ENCODE peak calls at places on chromosomes 5 and 9, in five cellular contexts. One of them, this sample, is unnamed. For H3K27me3, the result is how much of the 10 kb centered on the place peaks cover.

GRCh38 chr5:92909545-92909962 is 671.5 kb downstream of the NR2F1-AS1 start:
- DNase-seq in small intestine: no peak
- DNase-seq in lower lobe of right lung: no peak
- DNase-seq in naive thymus-derived CD4-positive, alpha-beta T cell: no peak
- DNase-seq in CD8-positive, alpha-beta T cell: no peak
- DNase-seq in this sample: no peak

GRCh38 chr5:81779125-81779934 is 28.4 kb upstream of the SSBP2 start:
- DNase-seq in small intestine: peak
- DNase-seq in lower lobe of right lung: peak
- DNase-seq in naive thymus-derived CD4-positive, alpha-beta T cell: peak
- DNase-seq in CD8-positive, alpha-beta T cell: peak
- DNase-seq in this sample: no peak

GRCh38 chr5:118554241-118554640 is 434.1 kb downstream of the DTWD2 start:
- DNase-seq in small intestine: no peak
- DNase-seq in lower lobe of right lung: no peak
- DNase-seq in naive thymus-derived CD4-positive, alpha-beta T cell: no peak
- DNase-seq in CD8-positive, alpha-beta T cell: no peak
- DNase-seq in this sample: no peak

GRCh38 chr9:92100237-92100911 is 14.8 kb downstream of the SPTLC1 start:
- DNase-seq in small intestine: no peak
- DNase-seq in lower lobe of right lung: no peak
- DNase-seq in naive thymus-derived CD4-positive, alpha-beta T cell: no peak
- DNase-seq in CD8-positive, alpha-beta T cell: no peak
- DNase-seq in this sample: no peak

GRCh38 chr9:87812375-87813118 is 70.1 kb upstream of the SPATA31E1 start:
- DNase-seq in small intestine: no peak
- DNase-seq in lower lobe of right lung: no peak
- DNase-seq in naive thymus-derived CD4-positive, alpha-beta T cell: peak
- DNase-seq in CD8-positive, alpha-beta T cell: no peak
- DNase-seq in this sample: no peak

GRCh38 chr5:154518438-154518867 is 40.4 kb upstream of the HAND1 start:
- DNase-seq in small intestine: no peak
- DNase-seq in lower lobe of right lung: no peak
- DNase-seq in naive thymus-derived CD4-positive, alpha-beta T cell: no peak
- DNase-seq in CD8-positive, alpha-beta T cell: no peak
- DNase-seq in this sample: no peak

GRCh38 chr9:35686222-35687203 is 3.2 kb downstream of the TPM2 start:
- DNase-seq in small intestine: no peak
- DNase-seq in lower lobe of right lung: no peak
- DNase-seq in naive thymus-derived CD4-positive, alpha-beta T cell: no peak
- DNase-seq in CD8-positive, alpha-beta T cell: no peak
- DNase-seq in this sample: peak

GRCh38 chr9:112487008-112487798 is 576 bp downstream of the KIAA1958 start:
- DNase-seq in small intestine: peak
- DNase-seq in lower lobe of right lung: peak
- DNase-seq in naive thymus-derived CD4-positive, alpha-beta T cell: peak
- DNase-seq in CD8-positive, alpha-beta T cell: peak
- DNase-seq in this sample: peak

GRCh38 chr5:40198736-40199135 is 481.0 kb upstream of the PTGER4 start:
- DNase-seq in small intestine: no peak
- DNase-seq in lower lobe of right lung: no peak
- DNase-seq in naive thymus-derived CD4-positive, alpha-beta T cell: no peak
- DNase-seq in CD8-positive, alpha-beta T cell: no peak
- DNase-seq in this sample: no peak

GRCh38 chr5:45521067-45521466 is 175.1 kb downstream of the HCN1 start:
- DNase-seq in small intestine: peak
- DNase-seq in lower lobe of right lung: no peak
- DNase-seq in naive thymus-derived CD4-positive, alpha-beta T cell: no peak
- DNase-seq in CD8-positive, alpha-beta T cell: no peak
- DNase-seq in this sample: no peak

GRCh38 chr5:124193371-124193789 is 553.1 kb downstream of the ZNF608 start:
- DNase-seq in small intestine: no peak
- DNase-seq in lower lobe of right lung: no peak
- DNase-seq in naive thymus-derived CD4-positive, alpha-beta T cell: no peak
- DNase-seq in CD8-positive, alpha-beta T cell: no peak
- DNase-seq in this sample: no peak

GRCh38 chr5:154850255-154851062 is at the start of gene FAXDC2:
- DNase-seq in small intestine: no peak
- DNase-seq in lower lobe of right lung: peak
- DNase-seq in naive thymus-derived CD4-positive, alpha-beta T cell: no peak
- DNase-seq in CD8-positive, alpha-beta T cell: no peak
- DNase-seq in this sample: peak

GRCh38 chr5:74392698-74393431 is 247.7 kb downstream of the ENC1 start:
- DNase-seq in small intestine: no peak
- DNase-seq in lower lobe of right lung: no peak
- DNase-seq in naive thymus-derived CD4-positive, alpha-beta T cell: no peak
- DNase-seq in CD8-positive, alpha-beta T cell: no peak
- DNase-seq in this sample: no peak

GRCh38 chr9:130167927-130168326 is 4.3 kb upstream of the NCS1 start:
- DNase-seq in small intestine: no peak
- DNase-seq in lower lobe of right lung: no peak
- DNase-seq in naive thymus-derived CD4-positive, alpha-beta T cell: no peak
- DNase-seq in CD8-positive, alpha-beta T cell: no peak
- DNase-seq in this sample: no peak

GRCh38 chr9:119802621-119803020 is 433.4 kb upstream of the BRINP1 start:
- DNase-seq in small intestine: no peak
- DNase-seq in lower lobe of right lung: peak
- DNase-seq in naive thymus-derived CD4-positive, alpha-beta T cell: no peak
- DNase-seq in CD8-positive, alpha-beta T cell: no peak
- DNase-seq in this sample: peak

GRCh38 chr5:44885903-44886302 is 77.2 kb downstream of the MRPS30 start:
- DNase-seq in small intestine: no peak
- DNase-seq in lower lobe of right lung: no peak
- DNase-seq in naive thymus-derived CD4-positive, alpha-beta T cell: no peak
- DNase-seq in CD8-positive, alpha-beta T cell: no peak
- DNase-seq in this sample: no peak

GRCh38 chr5:83434929-83435328 is 36.6 kb upstream of the VCAN start:
- DNase-seq in small intestine: no peak
- DNase-seq in lower lobe of right lung: no peak
- DNase-seq in naive thymus-derived CD4-positive, alpha-beta T cell: no peak
- DNase-seq in CD8-positive, alpha-beta T cell: no peak
- DNase-seq in this sample: no peak

GRCh38 chr9:133098104-133098754 is 22.8 kb downstream of the RALGDS start:
- DNase-seq in small intestine: no peak
- DNase-seq in lower lobe of right lung: no peak
- DNase-seq in naive thymus-derived CD4-positive, alpha-beta T cell: no peak
- DNase-seq in CD8-positive, alpha-beta T cell: no peak
- DNase-seq in this sample: no peak

GRCh38 chr5:43192558-43193170 is 639 bp downstream of the NIM1K start:
- DNase-seq in small intestine: no peak
- DNase-seq in lower lobe of right lung: peak
- DNase-seq in naive thymus-derived CD4-positive, alpha-beta T cell: peak
- DNase-seq in CD8-positive, alpha-beta T cell: no peak
- DNase-seq in this sample: peak

GRCh38 chr9:133710661-133711427 is 27.3 kb downstream of the SARDH start:
- DNase-seq in small intestine: no peak
- DNase-seq in lower lobe of right lung: no peak
- DNase-seq in naive thymus-derived CD4-positive, alpha-beta T cell: no peak
- DNase-seq in CD8-positive, alpha-beta T cell: no peak
- DNase-seq in this sample: no peak

GRCh38 chr9:93257808-93258331 is 73.9 kb downstream of the WNK2 start:
- DNase-seq in small intestine: no peak
- DNase-seq in lower lobe of right lung: peak
- DNase-seq in naive thymus-derived CD4-positive, alpha-beta T cell: peak
- DNase-seq in CD8-positive, alpha-beta T cell: no peak
- DNase-seq in this sample: peak

GRCh38 chr9:91045036-91045435 is 243.4 kb downstream of the SYK start:
- DNase-seq in small intestine: no peak
- DNase-seq in lower lobe of right lung: no peak
- DNase-seq in naive thymus-derived CD4-positive, alpha-beta T cell: no peak
- DNase-seq in CD8-positive, alpha-beta T cell: no peak
- DNase-seq in this sample: no peak

GRCh38 chr9:21558627-21559401 is 76.7 kb upstream of the IFNE start:
- DNase-seq in small intestine: no peak
- DNase-seq in lower lobe of right lung: no peak
- DNase-seq in naive thymus-derived CD4-positive, alpha-beta T cell: peak
- DNase-seq in CD8-positive, alpha-beta T cell: no peak
- DNase-seq in this sample: peak

GRCh38 chr9:113664176-113664875 is 200.8 kb downstream of the RGS3 start:
- DNase-seq in small intestine: no peak
- DNase-seq in lower lobe of right lung: no peak
- DNase-seq in naive thymus-derived CD4-positive, alpha-beta T cell: no peak
- DNase-seq in CD8-positive, alpha-beta T cell: no peak
- DNase-seq in this sample: no peak

GRCh38 chr5:78779771-78780616 is 131.4 kb upstream of the LHFPL2 start:
- DNase-seq in small intestine: no peak
- DNase-seq in lower lobe of right lung: no peak
- DNase-seq in naive thymus-derived CD4-positive, alpha-beta T cell: no peak
- DNase-seq in CD8-positive, alpha-beta T cell: no peak
- DNase-seq in this sample: no peak
- H3K27ac ChIP-seq in small intestine: no peak
- H3K27ac ChIP-seq in lower lobe of right lung: no peak
- H3K27ac ChIP-seq in naive thymus-derived CD4-positive, alpha-beta T cell: no peak
- H3K27ac ChIP-seq in CD8-positive, alpha-beta T cell: no peak
- H3K27ac ChIP-seq in this sample: no peak

GRCh38 chr9:105074501-105074900 is 146.5 kb upstream of the ABCA1 start:
- DNase-seq in small intestine: no peak
- DNase-seq in lower lobe of right lung: no peak
- DNase-seq in naive thymus-derived CD4-positive, alpha-beta T cell: no peak
- DNase-seq in CD8-positive, alpha-beta T cell: no peak
- DNase-seq in this sample: no peak

GRCh38 chr9:105082843-105083242 is 154.9 kb upstream of the ABCA1 start:
- DNase-seq in small intestine: no peak
- DNase-seq in lower lobe of right lung: no peak
- DNase-seq in naive thymus-derived CD4-positive, alpha-beta T cell: no peak
- DNase-seq in CD8-positive, alpha-beta T cell: no peak
- DNase-seq in this sample: no peak

GRCh38 chr9:105076729-105077128 is 148.8 kb upstream of the ABCA1 start:
- DNase-seq in small intestine: no peak
- DNase-seq in lower lobe of right lung: no peak
- DNase-seq in naive thymus-derived CD4-positive, alpha-beta T cell: no peak
- DNase-seq in CD8-positive, alpha-beta T cell: no peak
- DNase-seq in this sample: no peak

GRCh38 chr9:105083246-105083645 is 155.3 kb upstream of the ABCA1 start:
- DNase-seq in small intestine: peak
- DNase-seq in lower lobe of right lung: no peak
- DNase-seq in naive thymus-derived CD4-positive, alpha-beta T cell: no peak
- DNase-seq in CD8-positive, alpha-beta T cell: no peak
- DNase-seq in this sample: no peak

DNA sequence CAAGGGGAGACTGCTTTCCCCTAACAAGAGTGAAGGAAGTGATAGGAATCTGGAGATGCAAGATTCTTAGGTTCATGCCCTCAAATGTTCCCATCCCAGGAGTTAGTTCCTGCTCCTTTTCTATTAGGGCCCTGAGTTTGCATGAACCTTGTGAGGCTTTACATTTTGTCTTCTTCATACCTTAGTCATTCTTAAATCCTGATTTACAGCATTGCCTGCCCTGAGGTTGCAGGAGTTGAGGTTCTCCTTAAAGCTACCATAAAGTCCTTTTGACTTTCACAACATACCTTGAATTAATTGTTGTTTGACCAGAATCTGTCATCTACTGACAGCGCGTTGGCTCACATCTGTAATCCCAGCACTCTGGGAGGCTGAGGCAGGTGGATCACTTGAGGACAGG is 151.5 kb upstream of the ABCA1 start:
- DNase-seq in small intestine: no peak
- DNase-seq in lower lobe of right lung: no peak
- DNase-seq in naive thymus-derived CD4-positive, alpha-beta T cell: no peak
- DNase-seq in CD8-positive, alpha-beta T cell: no peak
- DNase-seq in this sample: no peak
- H3K27me3 ChIP-seq in small intestine: under half
- H3K27me3 ChIP-seq in lower lobe of right lung: under half
- H3K27me3 ChIP-seq in naive thymus-derived CD4-positive, alpha-beta T cell: under half
- H3K27me3 ChIP-seq in CD8-positive, alpha-beta T cell: under half
- H3K27me3 ChIP-seq in this sample: under half

GRCh38 chr5:60487466-60487865 is 212.5 kb downstream of the DEPDC1B start:
- DNase-seq in small intestine: no peak
- DNase-seq in lower lobe of right lung: no peak
- DNase-seq in naive thymus-derived CD4-positive, alpha-beta T cell: no peak
- DNase-seq in CD8-positive, alpha-beta T cell: no peak
- DNase-seq in this sample: no peak
- H3K4me3 ChIP-seq in small intestine: no peak
- H3K4me3 ChIP-seq in lower lobe of right lung: no peak
- H3K4me3 ChIP-seq in naive thymus-derived CD4-positive, alpha-beta T cell: no peak
- H3K4me3 ChIP-seq in CD8-positive, alpha-beta T cell: no peak
- H3K4me3 ChIP-seq in this sample: no peak

GRCh38 chr5:78503958-78504357 is 143.5 kb downstream of the SCAMP1 start:
- DNase-seq in small intestine: no peak
- DNase-seq in lower lobe of right lung: no peak
- DNase-seq in naive thymus-derived CD4-positive, alpha-beta T cell: no peak
- DNase-seq in CD8-positive, alpha-beta T cell: no peak
- DNase-seq in this sample: no peak

GRCh38 chr5:78507531-78507930 is 141.0 kb downstream of the LHFPL2 start:
- DNase-seq in small intestine: no peak
- DNase-seq in lower lobe of right lung: no peak
- DNase-seq in naive thymus-derived CD4-positive, alpha-beta T cell: no peak
- DNase-seq in CD8-positive, alpha-beta T cell: no peak
- DNase-seq in this sample: no peak

GRCh38 chr5:78506296-78507049 is 142.1 kb downstream of the LHFPL2 start:
- DNase-seq in small intestine: no peak
- DNase-seq in lower lobe of right lung: no peak
- DNase-seq in naive thymus-derived CD4-positive, alpha-beta T cell: no peak
- DNase-seq in CD8-positive, alpha-beta T cell: no peak
- DNase-seq in this sample: no peak

GRCh38 chr5:78505860-78506259 is 142.7 kb downstream of the LHFPL2 start:
- DNase-seq in small intestine: no peak
- DNase-seq in lower lobe of right lung: no peak
- DNase-seq in naive thymus-derived CD4-positive, alpha-beta T cell: no peak
- DNase-seq in CD8-positive, alpha-beta T cell: no peak
- DNase-seq in this sample: no peak

GRCh38 chr5:78504726-78505431 is 143.7 kb downstream of the LHFPL2 start:
- DNase-seq in small intestine: no peak
- DNase-seq in lower lobe of right lung: peak
- DNase-seq in naive thymus-derived CD4-positive, alpha-beta T cell: no peak
- DNase-seq in CD8-positive, alpha-beta T cell: no peak
- DNase-seq in this sample: peak
- H3K27ac ChIP-seq in small intestine: peak
- H3K27ac ChIP-seq in lower lobe of right lung: peak
- H3K27ac ChIP-seq in naive thymus-derived CD4-positive, alpha-beta T cell: no peak
- H3K27ac ChIP-seq in CD8-positive, alpha-beta T cell: no peak
- H3K27ac ChIP-seq in this sample: peak

GRCh38 chr5:1133108-1133507 is 21.2 kb upstream of the SLC12A7 start:
- DNase-seq in small intestine: no peak
- DNase-seq in lower lobe of right lung: no peak
- DNase-seq in naive thymus-derived CD4-positive, alpha-beta T cell: no peak
- DNase-seq in CD8-positive, alpha-beta T cell: no peak
- DNase-seq in this sample: no peak
- H3K27me3 ChIP-seq in small intestine: under half
- H3K27me3 ChIP-seq in lower lobe of right lung: under half
- H3K27me3 ChIP-seq in naive thymus-derived CD4-positive, alpha-beta T cell: under half
- H3K27me3 ChIP-seq in CD8-positive, alpha-beta T cell: under half
- H3K27me3 ChIP-seq in this sample: under half

This sample was measured in dorsolateral prefrontal cortex.